ENCODE peak calls at places on chromosomes 11 and 22, in six cellular contexts. Y, F, K, T, N and Q are unnamed samples.

GRCh38 chr11:2298131-2298794 is 3.5 kb downstream of the C11orf21 start:
- DNase-seq in Y (peak), F (no peak), K (peak), T (no peak), N (no peak), Q (no peak)

GRCh38 chr11:73236879-73237278 is 18.8 kb downstream of the P2RY2 start:
- DNase-seq in Y (no peak), F (no peak), K (peak), T (peak), N (peak), Q (no peak)

GRCh38 chr22:48938741-48939140 is 888.9 kb downstream of the BRD1 start:
- DNase-seq in Y (peak), F (no peak), K (no peak), T (no peak), N (no peak), Q (no peak)

GRCh38 chr11:17544181-17544622 is at the start of gene USH1C:
- DNase-seq in Y (no peak), F (no peak), K (peak), T (no peak), N (peak), Q (no peak)

GRCh38 chr22:32810241-32811133 is 9.0 kb downstream of the TIMP3 start:
- DNase-seq in Y (peak), F (no peak), K (no peak), T (peak), N (no peak), Q (no peak)

GRCh38 chr22:34931026-34931425 is 134.9 kb upstream of the ISX start:
- DNase-seq in Y (no peak), F (no peak), K (no peak), T (no peak), N (no peak), Q (no peak)

GRCh38 chr11:36278531-36279245 is 10.5 kb downstream of the COMMD9 start:
- DNase-seq in Y (no peak), F (no peak), K (no peak), T (peak), N (no peak), Q (no peak)

GRCh38 chr22:27881404-27881803 is 37.7 kb downstream of the PITPNB start:
- DNase-seq in Y (peak), F (peak), K (peak), T (peak), N (no peak), Q (no peak)

GRCh38 chr11:74739546-74740270 is 8.5 kb upstream of the CHRDL2 start:
- DNase-seq in Y (no peak), F (peak), K (peak), T (peak), N (peak), Q (no peak)

GRCh38 chr11:119061256-119061655 is 4.3 kb upstream of the HYOU1 start:
- DNase-seq in Y (no peak), F (no peak), K (no peak), T (no peak), N (no peak), Q (no peak)

GRCh38 chr22:25395468-25395867 is 169.0 kb upstream of the GRK3 start:
- DNase-seq in Y (no peak), F (no peak), K (no peak), T (no peak), N (no peak), Q (no peak)

GRCh38 chr11:71342951-71343827 is 90.8 kb upstream of the SHANK2 start:
- DNase-seq in Y (no peak), F (no peak), K (peak), T (peak), N (peak), Q (no peak)

GRCh38 chr22:39214006-39214382 is 30.8 kb downstream of the PDGFB start:
- DNase-seq in Y (peak), F (no peak), K (no peak), T (no peak), N (no peak), Q (no peak)

GRCh38 chr11:122817121-122817520 is 21.2 kb upstream of the CRTAM start:
- DNase-seq in Y (no peak), F (no peak), K (peak), T (peak), N (peak), Q (no peak)

GRCh38 chr11:98979212-98979611 is 41.5 kb upstream of the CNTN5 start:
- DNase-seq in Y (no peak), F (no peak), K (no peak), T (no peak), N (no peak), Q (no peak)

GRCh38 chr11:33307984-33308383 is 50.8 kb downstream of the HIPK3 start:
- DNase-seq in Y (no peak), F (no peak), K (no peak), T (no peak), N (no peak), Q (no peak)

GRCh38 chr11:62153087-62153395 is 29.2 kb downstream of the INCENP start:
- DNase-seq in Y (no peak), F (no peak), K (no peak), T (no peak), N (no peak), Q (no peak)

GRCh38 chr11:14908214-14908880 is 16.3 kb upstream of the CYP2R1 start:
- DNase-seq in Y (no peak), F (no peak), K (peak), T (peak), N (peak), Q (no peak)

GRCh38 chr11:123494195-123495050 is 64.4 kb downstream of the GRAMD1B start:
- DNase-seq in Y (no peak), F (no peak), K (no peak), T (no peak), N (no peak), Q (no peak)

GRCh38 chr11:42524534-42525227 is 787.1 kb upstream of the API5 start:
- DNase-seq in Y (peak), F (peak), K (peak), T (peak), N (no peak), Q (no peak)

GRCh38 chr22:21947040-21948014 is 5.3 kb downstream of the PPM1F start:
- DNase-seq in Y (no peak), F (peak), K (no peak), T (peak), N (no peak), Q (no peak)

GRCh38 chr11:124876818-124877630 is 11.8 kb downstream of the ROBO3 start:
- DNase-seq in Y (peak), F (no peak), K (no peak), T (no peak), N (no peak), Q (no peak)

GRCh38 chr22:17919276-17920144 is 104.9 kb downstream of the MICAL3 start:
- DNase-seq in Y (peak), F (no peak), K (peak), T (no peak), N (no peak), Q (no peak)

GRCh38 chr22:36741204-36741793 is 34.6 kb downstream of the IFT27 start:
- DNase-seq in Y (peak), F (no peak), K (no peak), T (peak), N (peak), Q (no peak)

DNA sequence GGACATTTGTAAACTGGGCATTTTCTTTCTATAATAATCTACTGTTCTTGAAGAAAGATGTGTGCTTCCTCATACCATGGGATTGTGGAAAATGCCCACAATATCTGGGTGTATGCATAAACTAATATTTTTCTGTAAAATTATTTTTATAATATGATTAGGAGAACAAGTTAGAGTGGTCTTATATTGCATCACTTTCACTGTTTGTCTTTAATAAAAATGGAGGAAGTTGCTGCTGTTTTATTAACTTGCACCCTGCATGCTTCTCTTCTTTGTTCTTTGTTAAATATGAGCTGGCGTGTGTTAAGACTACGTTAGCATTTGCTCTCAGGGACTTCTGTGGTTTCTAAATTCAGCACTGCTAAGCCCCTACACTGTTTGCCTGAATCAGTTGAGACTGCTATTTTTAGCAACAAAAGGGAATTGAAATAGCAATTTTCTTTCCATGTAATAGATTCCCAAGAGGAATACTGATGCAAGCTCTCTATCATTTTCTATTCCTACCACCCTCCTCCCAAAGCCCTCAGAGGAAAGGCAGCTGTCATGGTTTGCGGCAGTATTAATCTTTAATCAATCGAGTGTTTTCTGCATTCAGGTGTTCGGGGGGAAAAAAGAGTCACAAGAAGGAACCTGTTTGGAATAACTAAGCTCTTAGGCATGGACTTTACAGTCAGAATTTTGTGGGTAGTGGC is 56.1 kb downstream of the HSD17B12 start:
- DNase-seq in Y (no peak), F (peak), K (no peak), T (peak), N (no peak), Q (peak)
- H3K4me3 ChIP-seq in Y (no peak), F (no peak), K (no peak), T (peak), N (no peak), Q (no peak)

GRCh38 chr11:130031945-130032344 is 29.3 kb upstream of the PRDM10 start:
- DNase-seq in Y (no peak), F (no peak), K (no peak), T (no peak), N (no peak), Q (no peak)
- TF ChIP-seq CTCF in Y (no peak), F (no peak), K (no peak), T (no peak), N (no peak), Q (no peak)

GRCh38 chr11:926341-926916 is 759 bp downstream of the AP2A2 start:
- DNase-seq in Y (no peak), F (no peak), K (peak), T (peak), N (peak), Q (peak)

GRCh38 chr11:925496-926301 is at the start of gene AP2A2:
- DNase-seq in Y (peak), F (peak), K (peak), T (peak), N (peak), Q (no peak)

GRCh38 chr11:923691-924405 is 1.8 kb upstream of the AP2A2 start:
- DNase-seq in Y (no peak), F (no peak), K (no peak), T (no peak), N (no peak), Q (no peak)

GRCh38 chr11:924406-925157 is 1.1 kb upstream of the AP2A2 start:
- DNase-seq in Y (peak), F (no peak), K (no peak), T (no peak), N (no peak), Q (no peak)

GRCh38 chr11:925158-925495 is 543 bp upstream of the AP2A2 start:
- DNase-seq in Y (no peak), F (no peak), K (no peak), T (no peak), N (no peak), Q (no peak)
- H3K4me3 ChIP-seq in Y (peak), F (peak), K (no peak), T (peak), N (no peak), Q (peak)

DNA sequence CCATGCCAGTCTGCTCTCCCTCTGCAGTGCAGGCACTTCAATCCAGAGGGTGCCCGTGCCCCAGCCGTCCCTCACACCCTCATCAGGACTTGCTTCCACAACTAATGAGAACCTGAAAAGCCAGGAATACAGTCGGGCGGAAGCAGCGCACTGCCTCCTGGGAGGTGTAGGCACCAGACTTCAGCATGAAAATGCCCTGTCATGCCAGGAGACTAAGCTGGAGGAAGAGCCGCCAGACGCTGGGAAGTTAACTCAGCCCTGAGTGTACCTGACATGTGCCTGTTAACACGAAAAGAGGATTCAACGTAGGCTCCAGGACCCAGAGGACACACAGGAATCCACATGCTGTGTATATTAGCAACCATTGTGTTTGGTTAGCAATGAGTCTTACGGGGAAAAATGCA is 40.0 kb upstream of the FLI1 start:
- DNase-seq in Y (peak), F (peak), K (peak), T (no peak), N (no peak), Q (peak)
- TF ChIP-seq CTCF in Y (no peak), F (no peak), K (no peak), T (no peak), N (no peak), Q (no peak)

DNA sequence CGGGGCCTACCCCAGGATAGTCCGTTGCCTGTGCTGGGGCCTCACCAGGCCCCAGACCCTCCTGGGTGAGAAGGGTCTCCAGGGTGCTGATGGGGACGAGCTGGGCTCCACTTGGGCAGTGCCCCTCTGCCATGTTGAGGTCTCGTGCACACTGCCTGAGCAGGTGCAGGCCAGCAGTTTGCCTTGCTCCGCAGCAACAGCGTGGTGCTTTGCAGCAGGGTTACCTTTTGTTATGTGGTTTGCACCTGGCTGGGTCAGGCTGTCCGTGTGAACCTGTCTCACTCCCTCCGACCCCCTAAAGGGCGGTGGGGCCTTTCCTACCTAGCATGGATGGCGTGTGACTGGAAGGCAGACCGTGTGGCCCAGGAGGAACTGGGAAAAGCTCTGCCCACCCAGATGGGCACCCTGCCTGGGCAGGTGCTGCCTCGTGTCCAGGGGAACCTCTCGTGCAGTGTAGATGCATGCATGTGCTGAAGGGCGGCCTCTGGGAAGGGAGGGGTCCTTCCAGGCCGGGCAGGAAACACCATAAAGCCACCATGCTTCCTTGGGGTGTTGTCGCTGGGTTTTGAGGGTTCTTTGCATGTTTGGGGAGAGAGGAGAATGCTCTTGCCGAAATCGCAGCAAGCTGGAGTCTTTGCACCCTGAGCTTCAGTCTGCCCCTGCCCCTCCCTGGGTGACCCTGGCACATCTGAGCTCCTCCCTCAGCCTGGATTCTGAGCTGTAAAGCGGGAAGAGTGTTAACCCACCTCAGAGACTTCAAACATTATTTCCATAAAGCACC is 75.4 kb upstream of the PPARA start:
- DNase-seq in Y (peak), F (no peak), K (no peak), T (no peak), N (no peak), Q (no peak)
- H3K4me3 ChIP-seq in Y (peak), F (peak), K (no peak), T (peak), N (peak), Q (peak)

GRCh38 chr22:41534219-41534618 is 10.1 kb downstream of the POLR3H start:
- DNase-seq in Y (no peak), F (no peak), K (no peak), T (no peak), N (no peak), Q (no peak)

GRCh38 chr22:41532908-41533825 is 11.1 kb downstream of the POLR3H start:
- DNase-seq in Y (peak), F (peak), K (peak), T (peak), N (no peak), Q (no peak)

GRCh38 chr22:41537203-41537602 is 7.1 kb downstream of the POLR3H start:
- DNase-seq in Y (no peak), F (no peak), K (no peak), T (no peak), N (no peak), Q (no peak)

GRCh38 chr22:41531736-41532477 is 12.4 kb downstream of the POLR3H start:
- DNase-seq in Y (no peak), F (no peak), K (no peak), T (no peak), N (no peak), Q (no peak)

GRCh38 chr22:41535244-41535643 is 9.0 kb downstream of the POLR3H start:
- DNase-seq in Y (no peak), F (no peak), K (no peak), T (no peak), N (no peak), Q (no peak)
- TF ChIP-seq CTCF in Y (no peak), F (peak), K (no peak), T (no peak), N (no peak), Q (peak)

GRCh38 chr11:128825050-128825806 is 41.9 kb downstream of the KCNJ1 start:
- DNase-seq in Y (no peak), F (no peak), K (no peak), T (no peak), N (no peak), Q (no peak)

GRCh38 chr11:128827494-128827893 is 39.6 kb downstream of the KCNJ1 start:
- DNase-seq in Y (no peak), F (no peak), K (no peak), T (no peak), N (no peak), Q (no peak)

GRCh38 chr11:128824199-128825049 is 42.7 kb downstream of the KCNJ1 start:
- DNase-seq in Y (no peak), F (no peak), K (no peak), T (peak), N (no peak), Q (no peak)

GRCh38 chr11:128819198-128819597 is 47.9 kb downstream of the KCNJ1 start:
- DNase-seq in Y (no peak), F (no peak), K (no peak), T (no peak), N (no peak), Q (no peak)

DNA sequence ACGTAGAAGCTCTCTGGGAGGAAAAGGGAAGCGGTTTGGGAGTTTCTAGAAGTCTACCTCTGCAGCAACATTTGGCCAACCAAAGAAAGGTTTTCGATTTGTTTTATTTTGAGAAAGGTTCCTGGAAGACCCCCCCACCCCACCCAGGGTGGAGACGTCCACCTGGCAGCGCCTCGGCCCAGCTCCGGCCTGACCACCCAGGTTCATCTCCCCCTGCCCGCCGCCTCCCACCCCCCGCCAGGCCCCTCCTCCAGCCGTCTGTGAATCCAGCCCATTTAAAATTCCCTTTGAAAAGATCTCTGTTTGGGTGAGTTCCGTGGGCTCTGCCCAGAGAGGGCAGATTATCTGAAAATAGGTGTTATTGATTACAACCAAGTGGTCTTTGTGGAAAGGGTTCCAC is 43.3 kb downstream of the KCNJ1 start:
- DNase-seq in Y (no peak), F (no peak), K (no peak), T (no peak), N (no peak), Q (no peak)
- H3K4me3 ChIP-seq in Y (no peak), F (peak), K (no peak), T (no peak), N (no peak), Q (no peak)

DNA sequence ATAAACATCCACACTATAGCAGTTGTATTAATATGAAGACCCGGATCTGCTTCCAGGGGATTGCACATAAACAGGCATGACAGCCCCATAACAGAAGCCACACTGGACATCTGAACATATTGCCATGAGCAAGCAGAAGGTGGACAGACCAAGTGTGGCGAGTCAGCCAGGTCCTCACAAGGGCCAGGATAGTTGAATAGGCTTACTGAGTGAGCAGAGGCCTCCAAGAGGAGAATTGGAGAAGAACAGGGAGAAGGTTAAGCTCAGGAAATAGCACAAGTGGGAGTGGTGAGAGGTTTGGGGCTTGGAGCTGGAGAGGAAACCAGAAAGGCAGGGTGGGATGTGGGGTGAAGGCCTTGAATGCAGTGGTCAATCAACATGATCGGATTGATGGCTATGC is 10.8 kb downstream of the SLC35C1 start:
- DNase-seq in Y (peak), F (no peak), K (no peak), T (no peak), N (no peak), Q (no peak)
- TF ChIP-seq CTCF in Y (no peak), F (no peak), K (no peak), T (no peak), N (no peak), Q (no peak)